ENCODE peak calls at places on chromosomes 3 and 15, in four cellular contexts. N is choroid plexus epithelial cell, T is AG09309, U is left ventricle myocardium inferior. H is an unnamed sample.

GRCh38 chr3:134211797-134212196 is 38.9 kb downstream of the RYK start:
- DNase-seq in N (peak), T (no peak), U (no peak), H (peak)

GRCh38 chr3:65334045-65334665 is 646.4 kb upstream of the ADAMTS9 start:
- DNase-seq in N (peak), T (no peak), U (no peak), H (no peak)

GRCh38 chr15:25787855-25788521 is 75.1 kb downstream of the ATP10A start:
- DNase-seq in U (no peak), T (no peak), N (no peak), H (peak)

GRCh38 chr3:16899919-16900318 is 15.2 kb downstream of the PLCL2 start:
- DNase-seq in N (no peak), T (no peak), U (no peak), H (no peak)

GRCh38 chr15:50051811-50052419 is 67.1 kb downstream of the ATP8B4 start:
- DNase-seq in N (peak), U (no peak), T (peak), H (peak)

GRCh38 chr3:102224171-102224570 is 210.6 kb upstream of the ZPLD1 start:
- DNase-seq in T (no peak), N (peak), U (no peak), H (peak)

GRCh38 chr3:90040554-90040953 is 933.1 kb downstream of the EPHA3 start:
- DNase-seq in T (no peak), N (no peak), U (no peak), H (no peak)

GRCh38 chr15:40695469-40695910 is 516 bp downstream of the RAD51 start:
- DNase-seq in U (no peak), N (peak), T (no peak), H (no peak)

DNA sequence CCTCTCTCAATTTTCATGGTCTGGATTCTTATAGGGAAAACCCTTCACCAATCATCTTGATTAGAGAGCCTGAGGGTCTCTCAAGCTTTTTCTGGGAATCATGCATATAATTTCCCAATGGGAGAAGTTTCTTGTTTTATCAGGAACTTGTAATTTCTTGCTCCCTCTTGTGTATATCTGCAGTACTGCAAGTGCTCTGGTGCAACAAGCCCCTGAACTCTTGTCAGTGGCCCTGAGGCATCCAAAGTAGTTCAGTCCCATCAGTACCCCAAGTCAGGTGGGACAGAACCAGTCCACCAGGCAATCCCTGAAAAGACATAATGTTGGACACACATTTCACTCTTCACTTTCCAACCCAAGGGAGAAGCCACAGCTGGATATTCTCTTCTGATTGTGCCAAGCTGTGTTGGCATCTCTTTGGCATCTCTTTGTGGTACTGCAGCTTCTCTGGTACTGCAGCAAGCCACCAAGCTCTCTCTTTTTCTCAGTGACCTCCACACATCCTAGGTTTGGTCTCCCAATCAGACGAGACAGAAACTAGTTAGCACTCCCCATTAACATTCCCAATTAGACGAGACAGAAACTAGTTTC is 214.5 kb downstream of the ZIC4 start:
- DNase-seq in U (no peak), N (peak), T (peak), H (peak)
- TF ChIP-seq CTCF in U (peak), N (peak), T (peak), H (peak)

DNA sequence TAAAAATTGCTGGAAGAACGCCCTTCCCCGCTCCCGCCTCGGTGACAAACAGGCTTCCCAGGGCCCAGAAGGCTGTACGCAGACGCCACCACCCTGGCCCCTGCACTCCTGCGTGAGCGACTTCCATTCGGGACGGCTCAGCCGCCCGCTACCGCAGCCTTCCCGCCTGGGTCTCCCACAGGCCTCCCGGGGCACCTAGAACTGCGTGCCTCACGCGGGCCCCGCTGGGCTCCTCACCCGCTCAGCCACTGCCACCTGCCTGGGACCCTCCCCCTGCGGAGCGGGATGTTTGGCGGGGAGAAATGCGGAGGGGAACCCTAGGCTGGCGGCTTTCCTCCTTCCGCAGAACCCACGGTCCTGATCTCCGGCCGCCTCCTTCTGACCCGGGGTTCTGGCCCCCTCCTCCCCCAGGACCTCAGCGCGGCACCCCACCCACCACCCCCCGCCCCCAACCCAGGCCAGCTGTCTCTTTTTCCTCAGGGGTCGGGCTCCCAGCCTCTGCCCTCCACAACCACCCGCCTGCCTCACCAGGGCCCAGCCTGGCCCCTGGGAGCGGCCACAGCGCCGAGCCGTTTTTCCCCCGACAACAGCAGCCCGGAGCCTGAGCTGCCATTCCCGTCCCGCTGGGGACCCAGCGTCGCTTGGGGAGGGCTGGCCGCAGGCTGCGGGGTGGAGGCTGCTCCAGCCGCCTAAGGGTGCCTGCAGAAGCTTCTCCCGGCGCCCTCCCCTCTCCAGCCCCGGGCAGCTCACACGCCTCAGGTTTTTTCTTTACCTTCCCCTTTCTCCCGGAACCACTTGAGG is 27.6 kb upstream of the RAB7A start:
- DNase-seq in U (peak), T (no peak), N (peak), H (no peak)
- H3K4me3 ChIP-seq in U (peak), T (peak), N (peak), H (peak)

GRCh38 chr3:58463181-58463941 is 28.5 kb upstream of the KCTD6 start:
- DNase-seq in N (peak), U (peak), T (peak), H (peak)
- TF ChIP-seq CTCF in N (peak), U (peak), T (peak), H (peak)

GRCh38 chr15:65939901-65940617 is 70.8 kb downstream of the RAB11A start:
- DNase-seq in T (peak), N (peak), U (peak), H (peak)

GRCh38 chr15:65937046-65937445 is 67.8 kb downstream of the RAB11A start:
- DNase-seq in T (no peak), N (no peak), U (no peak), H (no peak)

GRCh38 chr15:65935391-65935790 is 66.1 kb downstream of the RAB11A start:
- DNase-seq in N (no peak), T (no peak), U (no peak), H (no peak)

GRCh38 chr15:65936317-65936716 is 67.0 kb downstream of the RAB11A start:
- DNase-seq in U (no peak), N (no peak), T (no peak), H (no peak)

DNA sequence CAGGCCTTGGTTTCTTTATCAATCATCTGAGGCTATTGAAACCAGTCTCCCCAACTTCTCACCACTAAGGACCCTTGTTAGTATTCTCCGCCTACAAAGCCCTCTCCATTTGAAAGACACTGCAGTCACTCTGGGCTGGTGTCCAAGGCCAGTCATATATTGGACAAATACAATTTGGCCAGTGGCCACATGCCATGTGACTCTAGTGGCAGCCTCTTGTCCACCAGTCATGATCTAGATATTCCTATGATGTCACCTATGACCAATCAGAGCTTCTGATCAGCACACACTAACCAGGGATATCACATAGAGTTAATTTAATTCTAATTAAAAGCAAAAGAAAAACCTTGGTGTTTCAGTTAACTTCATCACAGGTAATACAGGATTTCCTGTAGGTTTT is 68.2 kb downstream of the RAB11A start:
- DNase-seq in T (no peak), U (no peak), N (no peak), H (peak)
- H3K4me3 ChIP-seq in T (no peak), U (no peak), N (no peak), H (no peak)

DNA sequence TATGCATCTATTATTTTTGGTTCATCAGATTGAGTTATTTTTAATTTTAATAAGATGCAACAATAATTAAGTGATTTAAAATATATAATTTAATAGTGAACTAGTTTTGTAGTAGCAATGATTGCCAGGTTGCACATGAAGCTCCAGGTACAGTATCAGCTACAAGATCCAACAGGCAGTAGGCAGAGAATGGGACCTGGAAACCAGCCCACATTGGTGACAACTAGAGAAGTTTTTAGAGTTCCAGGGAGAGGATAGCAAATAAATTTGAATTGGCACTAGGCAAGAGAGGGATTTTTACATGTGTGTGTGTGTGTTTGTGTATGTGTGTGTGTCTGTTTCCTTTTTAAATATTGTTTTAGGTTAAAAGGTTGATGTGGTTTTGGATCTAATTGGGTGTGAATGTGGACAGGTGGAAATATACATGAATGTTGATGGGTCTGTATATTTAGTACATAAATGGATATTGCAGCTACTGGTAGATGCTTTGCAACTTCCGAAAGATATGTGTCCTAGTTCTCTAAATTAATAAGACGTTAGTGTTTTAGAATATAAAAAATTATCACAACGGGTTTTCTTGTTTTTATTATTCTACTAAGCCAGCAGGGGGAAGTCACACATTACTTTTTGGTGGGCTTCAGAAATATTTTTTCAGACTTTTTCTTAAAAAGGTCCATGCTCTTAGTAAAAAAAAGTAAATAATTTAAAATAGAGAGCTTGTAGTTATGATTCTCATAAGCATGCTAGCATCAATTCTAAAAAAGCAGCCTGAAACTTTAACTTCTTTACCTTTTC is 110.1 kb upstream of the GBE1 start:
- DNase-seq in T (no peak), N (peak), U (no peak), H (no peak)
- TF ChIP-seq CTCF in T (no peak), N (peak), U (peak), H (no peak)

GRCh38 chr15:78061963-78062427 is 15.5 kb downstream of the TBC1D2B start:
- DNase-seq in N (peak), U (no peak), T (no peak), H (peak)

GRCh38 chr15:78065973-78066946 is 11.3 kb downstream of the TBC1D2B start:
- DNase-seq in T (no peak), N (peak), U (no peak), H (no peak)

GRCh38 chr15:78065284-78065872 is 12.1 kb downstream of the TBC1D2B start:
- DNase-seq in U (peak), T (peak), N (peak), H (peak)

GRCh38 chr15:78064544-78064943 is 13.0 kb downstream of the TBC1D2B start:
- DNase-seq in N (peak), U (no peak), T (no peak), H (no peak)

GRCh38 chr15:78063966-78064365 is 13.5 kb downstream of the TBC1D2B start:
- DNase-seq in U (no peak), N (peak), T (no peak), H (no peak)
- H3K4me3 ChIP-seq in U (no peak), N (no peak), T (no peak), H (no peak)

DNA sequence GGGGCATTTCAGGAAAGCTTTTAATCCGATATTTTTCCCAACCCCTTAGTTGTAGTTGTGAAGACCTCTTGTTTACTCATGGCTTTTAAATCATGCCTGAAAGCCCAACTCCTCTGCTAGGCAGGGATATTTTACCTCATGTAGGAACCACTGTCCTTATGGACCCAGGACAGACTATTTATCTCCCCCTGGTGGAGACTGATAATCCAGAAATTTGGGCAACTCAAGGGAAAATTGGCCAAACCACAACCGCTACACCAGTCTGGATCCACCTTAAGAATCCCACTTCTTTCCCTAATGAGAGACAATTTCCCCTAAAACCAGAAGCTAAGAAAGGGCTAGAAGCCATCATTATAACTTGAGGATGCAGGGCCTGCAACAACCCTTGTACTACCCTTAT is 248.1 kb upstream of the STAC start:
- DNase-seq in T (no peak), N (no peak), U (no peak), H (no peak)
- TF ChIP-seq CTCF in T (peak), N (peak), U (no peak), H (peak)

DNA sequence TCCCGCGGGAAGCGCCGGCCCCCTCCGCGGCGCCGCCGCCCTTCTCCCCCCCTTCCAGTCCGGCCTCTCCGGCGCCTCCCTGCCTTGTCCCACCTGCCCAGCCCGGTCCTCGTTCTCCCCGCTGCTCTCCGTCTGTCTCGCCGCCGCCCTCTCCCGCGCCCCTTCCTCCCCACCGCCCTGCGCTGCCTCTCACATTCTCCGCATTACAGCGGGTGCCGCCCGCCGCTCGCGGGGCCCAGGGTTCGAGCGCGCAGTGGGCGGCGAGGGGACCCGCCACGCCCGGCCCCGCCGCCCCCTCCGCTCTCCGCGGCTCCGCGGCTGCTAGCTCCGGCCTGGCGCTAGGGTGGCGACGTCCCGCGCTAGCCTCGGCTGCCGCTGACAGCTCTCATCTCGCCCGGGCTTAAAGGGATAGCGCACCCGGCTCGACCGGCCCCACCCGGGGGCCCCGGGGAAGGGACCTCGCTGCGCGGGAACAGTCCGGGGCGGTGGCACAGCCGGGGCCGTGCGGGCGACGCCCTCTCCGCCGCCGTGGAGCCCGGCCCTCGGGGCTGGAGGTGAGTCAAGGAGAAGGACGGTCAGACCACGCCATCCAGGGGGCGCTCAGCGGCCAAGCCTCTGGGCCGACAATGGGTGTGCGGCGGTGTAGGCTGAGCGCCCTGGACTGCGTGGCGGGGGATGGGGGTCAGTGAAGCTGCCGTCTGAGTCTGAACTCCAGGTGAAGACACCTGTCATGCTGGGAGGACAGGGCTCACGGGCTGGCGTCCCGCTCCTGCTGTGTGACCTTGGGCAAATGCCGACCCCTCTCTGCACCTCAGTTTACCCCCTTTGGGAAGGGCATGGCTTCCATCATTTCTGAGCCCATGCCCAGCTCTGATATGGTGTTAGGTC is 187.4 kb upstream of the LINGO1 start:
- DNase-seq in U (no peak), T (no peak), N (no peak), H (no peak)
- H3K4me3 ChIP-seq in U (peak), T (no peak), N (no peak), H (no peak)

H was measured in brain microvascular endothelial cell.